ENCODE peak calls at places on chromosome 2, in eight cellular contexts. K is pancreas, T is coronary artery, D is foreskin fibroblast, Y is AG04450, S is choroid plexus epithelial cell, U is tibial artery, V is brain microvascular endothelial cell. O is an unnamed sample.

GRCh38 chr2:45301307-45302010 is 292.2 kb upstream of the SIX2 start:
- DNase-seq in Y (no peak), V (no peak), K (no peak), U (no peak), S (no peak), T (no peak), D (no peak), O (no peak)

GRCh38 chr2:237150831-237151230 is 65.1 kb downstream of the COPS8 start:
- DNase-seq in D (no peak), T (no peak), U (no peak), Y (no peak), S (no peak), K (no peak), V (no peak), O (no peak)

GRCh38 chr2:181077128-181077709 is 96.8 kb downstream of the UBE2E3 start:
- DNase-seq in D (peak), U (no peak), K (no peak), S (peak), V (peak), Y (no peak), T (no peak), O (no peak)

GRCh38 chr2:45938649-45939511 is 287.4 kb downstream of the PRKCE start:
- DNase-seq in U (peak), Y (peak), D (peak), S (peak), T (peak), V (peak), K (no peak), O (no peak)

GRCh38 chr2:96105994-96106393 is 10.4 kb downstream of the ADRA2B start:
- DNase-seq in U (peak), K (no peak), D (no peak), V (no peak), Y (no peak), S (no peak), T (no peak), O (no peak)

GRCh38 chr2:236177604-236177966 is 9.4 kb upstream of the GBX2 start:
- DNase-seq in S (peak), D (peak), K (peak), Y (no peak), U (no peak), T (peak), V (no peak), O (no peak)

GRCh38 chr2:177322801-177323261 is 58.3 kb upstream of the NFE2L2 start:
- DNase-seq in D (no peak), Y (no peak), S (no peak), K (no peak), U (no peak), T (no peak), V (no peak), O (no peak)

GRCh38 chr2:230990899-230991150 is 5.1 kb upstream of the SPATA3 start:
- DNase-seq in V (no peak), U (no peak), Y (no peak), K (no peak), T (no peak), D (no peak), S (no peak), O (no peak)

GRCh38 chr2:217790681-217791392 is 212.0 kb downstream of the TNS1 start:
- DNase-seq in V (peak), T (no peak), K (no peak), S (peak), U (peak), Y (peak), D (peak), O (peak)

GRCh38 chr2:239822146-239822945 is 202.8 kb downstream of the NDUFA10 start:
- DNase-seq in K (no peak), V (no peak), U (peak), D (no peak), Y (no peak), T (peak), S (no peak), O (peak)

GRCh38 chr2:240785424-240786335 is 34.3 kb downstream of the KIF1A start:
- DNase-seq in S (no peak), U (no peak), D (no peak), K (peak), T (no peak), V (no peak), Y (no peak), O (no peak)

GRCh38 chr2:68772109-68772508 is 37.5 kb downstream of the ARHGAP25 start:
- DNase-seq in S (no peak), T (no peak), U (no peak), D (no peak), K (no peak), V (no peak), Y (no peak), O (no peak)

GRCh38 chr2:127153691-127154158 is 46.8 kb upstream of the BIN1 start:
- DNase-seq in D (peak), K (no peak), S (peak), T (no peak), V (peak), U (no peak), Y (peak), O (peak)

GRCh38 chr2:229910832-229911412 is 10.9 kb downstream of the TRIP12 start:
- DNase-seq in Y (no peak), V (no peak), T (no peak), K (no peak), S (peak), D (no peak), U (no peak), O (no peak)

GRCh38 chr2:203867561-203868200 is at the start of gene CTLA4:
- DNase-seq in D (no peak), K (no peak), Y (no peak), S (no peak), V (no peak), T (no peak), U (no peak), O (no peak)

GRCh38 chr2:85549826-85550225 is 10.9 kb downstream of the MAT2A start:
- DNase-seq in S (peak), T (no peak), Y (peak), D (peak), U (no peak), V (peak), K (no peak), O (no peak)

GRCh38 chr2:240582781-240583180 is 3.8 kb upstream of the CAPN10 start:
- DNase-seq in U (no peak), T (no peak), Y (no peak), D (no peak), K (no peak), S (peak), V (no peak), O (no peak)

GRCh38 chr2:33477473-33478468 is 1.3 kb downstream of the RASGRP3 start:
- DNase-seq in U (peak), D (no peak), V (no peak), K (no peak), T (no peak), S (no peak), Y (no peak), O (no peak)

GRCh38 chr2:104049433-104049832 is 804.5 kb upstream of the POU3F3 start:
- DNase-seq in K (no peak), T (no peak), Y (no peak), D (no peak), U (no peak), S (no peak), V (no peak), O (no peak)

DNA sequence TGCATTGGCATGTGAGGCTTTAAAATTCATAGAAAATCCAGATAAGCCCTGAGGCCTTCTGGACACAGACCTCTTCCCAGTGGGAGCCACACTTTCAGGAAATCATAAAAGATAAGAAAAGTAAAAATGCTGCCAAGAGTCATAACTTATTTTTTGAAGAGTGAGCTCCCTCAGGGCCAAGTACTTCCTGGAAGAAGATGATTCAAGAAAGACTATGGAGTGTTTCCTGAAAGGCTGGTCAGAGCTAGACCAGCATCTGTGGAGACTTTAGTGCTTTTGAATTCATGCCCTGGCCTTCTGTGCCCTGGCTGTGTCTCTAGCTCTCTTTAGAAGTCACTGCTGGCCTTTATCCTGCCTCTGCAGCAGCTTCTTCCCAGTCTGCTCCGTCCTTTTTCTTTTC is 6.4 kb upstream of the XDH start:
- DNase-seq in D (no peak), U (no peak), S (peak), K (no peak), Y (no peak), V (no peak), T (no peak), O (no peak)
- TF ChIP-seq CTCF in D (no peak), U (no peak), S (no peak), K (no peak), Y (no peak), V (no peak), T (no peak), O (no peak)

GRCh38 chr2:218896501-218897393 is 16.1 kb downstream of the WNT10A start:
- DNase-seq in V (no peak), Y (no peak), D (no peak), K (no peak), S (peak), T (no peak), U (no peak), O (no peak)
- H3K4me3 ChIP-seq in V (no peak), Y (peak), D (no peak), K (no peak), S (no peak), T (peak), U (no peak), O (no peak)

GRCh38 chr2:117707874-117708273 is 106.6 kb upstream of the DDX18 start:
- DNase-seq in D (no peak), K (no peak), T (no peak), U (no peak), S (no peak), V (no peak), Y (no peak), O (no peak)

GRCh38 chr2:117698819-117699218 is 115.7 kb upstream of the DDX18 start:
- DNase-seq in V (no peak), T (no peak), D (no peak), K (no peak), S (no peak), U (no peak), Y (no peak), O (no peak)

GRCh38 chr2:117704818-117705217 is 109.7 kb upstream of the DDX18 start:
- DNase-seq in K (no peak), V (no peak), S (no peak), T (no peak), U (no peak), Y (no peak), D (no peak), O (no peak)

GRCh38 chr2:117702098-117702497 is 112.4 kb upstream of the DDX18 start:
- DNase-seq in V (no peak), S (no peak), Y (no peak), K (no peak), T (no peak), D (no peak), U (no peak), O (no peak)

DNA sequence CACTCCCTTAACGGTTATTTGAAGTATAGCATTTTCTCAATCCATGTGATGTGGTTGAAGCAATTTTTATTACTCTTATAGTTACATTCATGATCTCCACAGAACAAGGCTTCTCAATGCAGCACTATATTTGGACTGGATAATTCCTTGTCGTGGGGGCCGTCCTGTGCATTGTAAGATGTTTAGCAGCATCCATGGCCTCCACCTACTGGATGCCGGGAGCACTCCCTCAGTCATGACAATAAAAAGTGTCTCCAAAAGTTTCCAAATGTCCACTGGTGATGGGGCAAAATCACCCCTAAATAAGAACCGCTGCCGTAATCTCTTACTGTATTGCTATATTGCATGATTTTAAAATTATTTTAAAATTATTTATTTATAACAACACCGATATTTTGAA is 110.6 kb upstream of the DDX18 start:
- DNase-seq in V (no peak), U (no peak), Y (no peak), D (no peak), S (no peak), K (no peak), T (no peak), O (no peak)
- TF ChIP-seq CTCF in V (no peak), U (no peak), Y (no peak), D (no peak), S (no peak), K (no peak), T (no peak), O (no peak)

GRCh38 chr2:74556159-74556558 is 1.6 kb downstream of the DOK1 start:
- DNase-seq in T (peak), V (no peak), D (no peak), U (no peak), K (no peak), Y (no peak), S (no peak), O (no peak)
- H3K4me3 ChIP-seq in T (peak), V (no peak), D (no peak), U (no peak), K (no peak), Y (peak), S (no peak), O (no peak)

DNA sequence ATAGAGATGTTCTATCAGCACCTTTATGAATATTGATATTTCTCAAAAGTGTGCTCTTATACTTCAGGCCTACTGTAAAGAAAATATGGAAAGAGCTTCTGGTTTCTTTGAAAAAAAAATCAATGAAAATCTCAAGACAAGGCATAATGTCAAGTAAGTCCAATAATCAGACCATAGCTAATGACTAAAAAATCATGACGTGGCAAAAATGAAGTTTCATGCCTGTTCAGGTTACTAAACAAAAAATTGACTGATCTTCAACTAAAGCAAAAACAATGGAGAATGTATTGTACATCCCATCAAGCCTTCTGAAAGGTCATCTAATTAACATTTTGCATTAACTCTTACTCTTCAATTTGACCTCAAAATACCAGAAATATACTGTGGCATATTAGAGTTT is 824.4 kb downstream of the EPHA4 start:
- DNase-seq in S (no peak), K (no peak), T (no peak), U (no peak), V (no peak), D (no peak), Y (no peak), O (no peak)
- TF ChIP-seq CTCF in S (no peak), K (no peak), T (no peak), U (no peak), V (no peak), D (no peak), Y (no peak), O (no peak)

DNA sequence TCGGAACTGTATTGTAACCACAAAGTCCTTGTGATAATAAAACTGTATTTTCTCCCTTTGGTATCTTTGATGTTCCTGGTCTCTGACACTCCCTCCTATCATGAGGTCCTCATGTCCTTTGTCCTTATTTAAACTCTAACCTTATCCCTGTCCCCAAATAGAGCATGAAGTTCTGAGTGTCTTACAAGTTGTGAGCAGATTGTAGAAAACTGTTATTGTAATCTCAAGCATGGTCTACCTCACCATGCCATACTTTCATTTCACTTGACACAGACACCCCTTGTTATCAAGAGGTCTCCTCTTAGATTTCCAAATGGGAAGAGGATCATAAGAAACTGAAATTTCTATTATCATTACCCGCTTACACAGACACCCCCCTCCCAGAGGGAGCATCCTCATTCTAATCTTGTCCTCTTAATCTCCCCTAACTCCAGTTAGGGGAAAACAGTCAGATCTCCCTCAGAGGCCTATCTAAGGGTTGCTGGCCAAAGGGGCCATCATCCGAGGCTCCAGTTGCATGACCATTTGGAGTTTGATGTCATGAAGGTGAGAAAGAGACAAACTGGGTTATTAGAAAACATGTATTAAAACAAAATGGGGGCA is 29.0 kb downstream of the MYO3B start:
- DNase-seq in V (no peak), U (no peak), D (no peak), S (no peak), K (no peak), T (no peak), Y (no peak), O (no peak)
- H3K4me3 ChIP-seq in V (no peak), U (no peak), D (no peak), S (no peak), K (no peak), T (no peak), Y (no peak), O (no peak)

GRCh38 chr2:134466141-134466540 is 212.3 kb downstream of the MGAT5 start:
- DNase-seq in K (no peak), U (peak), T (no peak), V (no peak), Y (no peak), S (peak), D (no peak), O (peak)
- TF ChIP-seq CTCF in K (no peak), U (no peak), T (no peak), V (peak), Y (no peak), S (peak), D (no peak), O (no peak)

GRCh38 chr2:208568203-208568602 is 161.6 kb downstream of the PTH2R start:
- DNase-seq in K (no peak), T (no peak), U (no peak), V (no peak), S (no peak), D (no peak), Y (no peak), O (no peak)

GRCh38 chr2:208570066-208570465 is 163.5 kb downstream of the PTH2R start:
- DNase-seq in T (no peak), S (no peak), D (no peak), V (no peak), U (no peak), K (no peak), Y (no peak), O (no peak)

GRCh38 chr2:208571764-208572131 is 165.2 kb downstream of the PTH2R start:
- DNase-seq in V (no peak), Y (no peak), S (no peak), T (no peak), D (no peak), U (no peak), K (no peak), O (no peak)

GRCh38 chr2:208573559-208573958 is 167.0 kb downstream of the PTH2R start:
- DNase-seq in D (no peak), Y (no peak), U (no peak), S (no peak), V (no peak), T (no peak), K (no peak), O (no peak)

DNA sequence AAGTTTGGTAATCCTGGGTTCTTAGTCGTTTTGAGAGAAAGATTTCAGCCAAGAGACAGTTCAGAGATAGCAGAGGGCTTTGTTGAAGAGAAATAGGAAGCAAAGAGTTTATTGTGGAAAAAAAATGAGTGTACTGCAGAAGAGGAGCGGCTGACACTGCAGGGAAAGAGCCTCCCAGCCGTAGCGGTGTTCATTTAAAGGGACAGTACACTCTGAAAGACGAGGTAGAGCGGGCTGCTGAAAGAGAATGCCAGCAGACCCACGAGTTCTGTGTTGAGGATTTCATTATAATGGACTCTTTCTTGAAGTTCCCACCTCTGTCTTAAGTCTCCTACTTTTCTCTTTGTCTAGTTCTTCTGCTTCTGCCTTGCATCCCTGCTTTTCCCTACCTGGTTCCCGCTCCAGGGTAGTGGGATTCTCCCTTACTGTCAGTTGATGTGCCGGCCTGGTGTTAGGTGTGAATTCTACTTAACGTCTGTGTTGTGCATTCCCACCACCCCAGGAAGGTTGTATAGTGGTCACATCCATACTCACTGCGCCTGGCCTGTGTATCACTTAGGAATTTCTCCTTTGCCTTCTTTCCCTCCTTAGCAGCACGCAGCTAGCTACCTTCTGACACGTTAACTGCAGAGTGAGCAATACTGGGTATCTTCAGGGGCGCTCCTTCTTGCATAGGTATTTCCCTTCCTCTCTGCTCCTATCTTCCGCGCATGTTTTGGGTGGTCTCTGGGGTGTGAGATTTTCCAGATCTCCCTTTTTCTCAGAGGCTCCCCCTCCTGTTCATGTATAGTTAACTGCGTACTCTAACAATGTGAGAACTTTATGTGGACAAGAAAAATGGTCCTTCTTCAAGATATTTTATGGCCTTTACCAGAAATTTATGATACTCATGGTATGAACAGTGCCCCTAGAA is 164.5 kb downstream of the PTH2R start:
- DNase-seq in S (no peak), T (no peak), D (no peak), Y (no peak), U (no peak), V (no peak), K (no peak), O (no peak)
- H3K4me3 ChIP-seq in S (no peak), T (no peak), D (no peak), Y (no peak), U (no peak), V (no peak), K (no peak), O (no peak)

GRCh38 chr2:26395394-26395793 is 6.3 kb upstream of the DRC1 start:
- DNase-seq in S (no peak), U (no peak), K (no peak), D (no peak), V (no peak), T (no peak), Y (no peak), O (no peak)
- TF ChIP-seq CTCF in S (peak), U (no peak), K (no peak), D (no peak), V (no peak), T (no peak), Y (no peak), O (no peak)

GRCh38 chr2:147469471-147469870 is 375.4 kb upstream of the ACVR2A start:
- DNase-seq in S (peak), U (no peak), K (no peak), V (no peak), Y (no peak), D (no peak), T (no peak), O (no peak)
- H3K4me3 ChIP-seq in S (no peak), U (no peak), K (no peak), V (no peak), Y (no peak), D (no peak), T (no peak), O (no peak)